ENCODE peak calls at places on chromosomes 6 and 20, in four cellular contexts. One of them, this sample, is unnamed.

GRCh38 chr20:4683261-4683660 is 38.4 kb upstream of the PRND start:
- DNase-seq in hepatocyte: no peak
- DNase-seq in activated CD8-positive, alpha-beta T cell treated with anti-CD3 and anti-CD28 coated beads for 36 hours: no peak
- DNase-seq in GM10248: no peak
- DNase-seq in this sample: no peak

GRCh38 chr20:17762873-17763557 is 63.2 kb downstream of the BANF2 start:
- DNase-seq in activated CD8-positive, alpha-beta T cell treated with anti-CD3 and anti-CD28 coated beads for 36 hours: no peak
- DNase-seq in hepatocyte: no peak
- DNase-seq in GM10248: no peak
- DNase-seq in this sample: no peak

GRCh38 chr20:50248104-50248631 is 57.5 kb downstream of the CEBPB start:
- DNase-seq in hepatocyte: no peak
- DNase-seq in GM10248: no peak
- DNase-seq in activated CD8-positive, alpha-beta T cell treated with anti-CD3 and anti-CD28 coated beads for 36 hours: no peak
- DNase-seq in this sample: no peak

GRCh38 chr6:31126416-31127175 is 6.3 kb upstream of the CDSN start:
- DNase-seq in activated CD8-positive, alpha-beta T cell treated with anti-CD3 and anti-CD28 coated beads for 36 hours: no peak
- DNase-seq in hepatocyte: peak; percentile 42
- DNase-seq in GM10248: peak; percentile 39
- DNase-seq in this sample: peak; percentile 54

GRCh38 chr20:22795897-22796296 is 211.5 kb upstream of the FOXA2 start:
- DNase-seq in hepatocyte: peak; percentile 72
- DNase-seq in activated CD8-positive, alpha-beta T cell treated with anti-CD3 and anti-CD28 coated beads for 36 hours: no peak
- DNase-seq in GM10248: no peak
- DNase-seq in this sample: no peak

GRCh38 chr6:140857734-140858380 is 1274.9 kb upstream of the GJE1 start:
- DNase-seq in hepatocyte: peak; percentile 60
- DNase-seq in GM10248: no peak
- DNase-seq in activated CD8-positive, alpha-beta T cell treated with anti-CD3 and anti-CD28 coated beads for 36 hours: no peak
- DNase-seq in this sample: no peak

GRCh38 chr20:8457978-8458377 is 325.9 kb downstream of the PLCB1 start:
- DNase-seq in GM10248: no peak
- DNase-seq in activated CD8-positive, alpha-beta T cell treated with anti-CD3 and anti-CD28 coated beads for 36 hours: no peak
- DNase-seq in hepatocyte: no peak
- DNase-seq in this sample: no peak

GRCh38 chr20:15882553-15882952 is 690.7 kb downstream of the KIF16B start:
- DNase-seq in activated CD8-positive, alpha-beta T cell treated with anti-CD3 and anti-CD28 coated beads for 36 hours: no peak
- DNase-seq in hepatocyte: no peak
- DNase-seq in GM10248: no peak
- DNase-seq in this sample: no peak

GRCh38 chr6:154474636-154475428 is 35.7 kb downstream of the CNKSR3 start:
- DNase-seq in activated CD8-positive, alpha-beta T cell treated with anti-CD3 and anti-CD28 coated beads for 36 hours: no peak
- DNase-seq in hepatocyte: no peak
- DNase-seq in GM10248: no peak
- DNase-seq in this sample: no peak

GRCh38 chr20:34403908-34404307 is 40.8 kb downstream of the ITCH start:
- DNase-seq in activated CD8-positive, alpha-beta T cell treated with anti-CD3 and anti-CD28 coated beads for 36 hours: no peak
- DNase-seq in hepatocyte: no peak
- DNase-seq in GM10248: peak; percentile 57
- DNase-seq in this sample: peak; percentile 53

GRCh38 chr6:32972353-32973143 is 4.2 kb downstream of the BRD2 start:
- DNase-seq in hepatocyte: peak; percentile 37
- DNase-seq in activated CD8-positive, alpha-beta T cell treated with anti-CD3 and anti-CD28 coated beads for 36 hours: peak; percentile 60
- DNase-seq in GM10248: no peak
- DNase-seq in this sample: peak; percentile 63

GRCh38 chr6:72950114-72950860 is 275.0 kb downstream of the KHDC1L start:
- DNase-seq in hepatocyte: peak; percentile 42
- DNase-seq in GM10248: no peak
- DNase-seq in activated CD8-positive, alpha-beta T cell treated with anti-CD3 and anti-CD28 coated beads for 36 hours: no peak
- DNase-seq in this sample: no peak

GRCh38 chr20:16518068-16518783 is 55.0 kb downstream of the KIF16B start:
- DNase-seq in GM10248: peak; percentile 50
- DNase-seq in hepatocyte: peak; percentile 60
- DNase-seq in activated CD8-positive, alpha-beta T cell treated with anti-CD3 and anti-CD28 coated beads for 36 hours: peak; percentile 30
- DNase-seq in this sample: peak; percentile 56

GRCh38 chr6:373031-373430 is 18.5 kb upstream of the IRF4 start:
- DNase-seq in GM10248: no peak
- DNase-seq in activated CD8-positive, alpha-beta T cell treated with anti-CD3 and anti-CD28 coated beads for 36 hours: no peak
- DNase-seq in hepatocyte: no peak
- DNase-seq in this sample: no peak

GRCh38 chr20:43379239-43379917 is 78.3 kb upstream of the SRSF6 start:
- DNase-seq in hepatocyte: peak; percentile 17
- DNase-seq in GM10248: no peak
- DNase-seq in activated CD8-positive, alpha-beta T cell treated with anti-CD3 and anti-CD28 coated beads for 36 hours: no peak
- DNase-seq in this sample: no peak

GRCh38 chr6:24205020-24205492 is 79.0 kb downstream of the NRSN1 start:
- DNase-seq in hepatocyte: peak; percentile 54
- DNase-seq in GM10248: peak; percentile 14
- DNase-seq in activated CD8-positive, alpha-beta T cell treated with anti-CD3 and anti-CD28 coated beads for 36 hours: peak; percentile 37
- DNase-seq in this sample: peak; percentile 26

GRCh38 chr6:159714404-159714803 is 12.9 kb upstream of the WTAP start:
- DNase-seq in GM10248: no peak
- DNase-seq in hepatocyte: no peak
- DNase-seq in activated CD8-positive, alpha-beta T cell treated with anti-CD3 and anti-CD28 coated beads for 36 hours: no peak
- DNase-seq in this sample: no peak

GRCh38 chr20:17645010-17645409 is 37.0 kb downstream of the RRBP1 start:
- DNase-seq in hepatocyte: no peak
- DNase-seq in activated CD8-positive, alpha-beta T cell treated with anti-CD3 and anti-CD28 coated beads for 36 hours: no peak
- DNase-seq in GM10248: no peak
- DNase-seq in this sample: no peak

GRCh38 chr6:51184046-51184445 is 365.4 kb downstream of the TFAP2B start:
- DNase-seq in activated CD8-positive, alpha-beta T cell treated with anti-CD3 and anti-CD28 coated beads for 36 hours: no peak
- DNase-seq in hepatocyte: no peak
- DNase-seq in GM10248: no peak
- DNase-seq in this sample: no peak

GRCh38 chr6:108944707-108945685 is 96.8 kb downstream of the ARMC2 start:
- DNase-seq in GM10248: no peak
- DNase-seq in hepatocyte: peak; percentile 42
- DNase-seq in activated CD8-positive, alpha-beta T cell treated with anti-CD3 and anti-CD28 coated beads for 36 hours: no peak
- DNase-seq in this sample: no peak

GRCh38 chr6:63882208-63882607 is 246.6 kb downstream of the PHF3 start:
- DNase-seq in hepatocyte: no peak
- DNase-seq in GM10248: no peak
- DNase-seq in activated CD8-positive, alpha-beta T cell treated with anti-CD3 and anti-CD28 coated beads for 36 hours: no peak
- DNase-seq in this sample: no peak

DNA sequence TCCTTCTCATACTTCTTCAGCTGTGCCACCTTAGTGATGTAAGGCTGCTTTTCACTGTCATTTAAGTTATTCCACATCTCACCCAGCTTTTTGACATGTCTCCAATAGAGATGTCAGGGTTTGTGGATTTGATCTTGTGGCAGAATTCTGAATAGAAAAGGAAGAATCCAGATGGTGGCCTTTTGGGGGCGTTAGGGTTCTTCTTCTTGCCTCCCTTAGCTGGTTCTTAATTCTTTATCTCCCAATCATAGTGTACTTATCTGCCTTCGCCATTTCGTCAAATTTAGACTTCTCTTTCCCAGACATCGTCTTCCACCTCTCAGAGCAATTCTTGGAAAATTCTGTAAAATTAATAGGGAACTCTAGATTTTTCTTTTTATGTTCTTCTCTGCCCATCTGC is 422.9 kb downstream of the GJA1 start:
- DNase-seq in activated CD8-positive, alpha-beta T cell treated with anti-CD3 and anti-CD28 coated beads for 36 hours: no peak
- DNase-seq in GM10248: no peak
- DNase-seq in hepatocyte: no peak
- DNase-seq in this sample: no peak
- TF ChIP-seq CTCF in activated CD8-positive, alpha-beta T cell treated with anti-CD3 and anti-CD28 coated beads for 36 hours: no peak
- TF ChIP-seq CTCF in GM10248: no peak
- TF ChIP-seq CTCF in hepatocyte: no peak
- TF ChIP-seq CTCF in this sample: no peak

GRCh38 chr20:61643631-61644386 is 391.7 kb downstream of the CDH4 start:
- DNase-seq in GM10248: no peak
- DNase-seq in hepatocyte: no peak
- DNase-seq in activated CD8-positive, alpha-beta T cell treated with anti-CD3 and anti-CD28 coated beads for 36 hours: no peak
- DNase-seq in this sample: no peak
- TF ChIP-seq CTCF in GM10248: no peak
- TF ChIP-seq CTCF in hepatocyte: no peak
- TF ChIP-seq CTCF in activated CD8-positive, alpha-beta T cell treated with anti-CD3 and anti-CD28 coated beads for 36 hours: no peak
- TF ChIP-seq CTCF in this sample: no peak

GRCh38 chr6:43622541-43622940 is 6.5 kb downstream of the GTPBP2 start:
- DNase-seq in GM10248: no peak
- DNase-seq in hepatocyte: no peak
- DNase-seq in activated CD8-positive, alpha-beta T cell treated with anti-CD3 and anti-CD28 coated beads for 36 hours: no peak
- DNase-seq in this sample: no peak
- TF ChIP-seq CTCF in GM10248: no peak
- TF ChIP-seq CTCF in hepatocyte: no peak
- TF ChIP-seq CTCF in activated CD8-positive, alpha-beta T cell treated with anti-CD3 and anti-CD28 coated beads for 36 hours: no peak
- TF ChIP-seq CTCF in this sample: no peak

DNA sequence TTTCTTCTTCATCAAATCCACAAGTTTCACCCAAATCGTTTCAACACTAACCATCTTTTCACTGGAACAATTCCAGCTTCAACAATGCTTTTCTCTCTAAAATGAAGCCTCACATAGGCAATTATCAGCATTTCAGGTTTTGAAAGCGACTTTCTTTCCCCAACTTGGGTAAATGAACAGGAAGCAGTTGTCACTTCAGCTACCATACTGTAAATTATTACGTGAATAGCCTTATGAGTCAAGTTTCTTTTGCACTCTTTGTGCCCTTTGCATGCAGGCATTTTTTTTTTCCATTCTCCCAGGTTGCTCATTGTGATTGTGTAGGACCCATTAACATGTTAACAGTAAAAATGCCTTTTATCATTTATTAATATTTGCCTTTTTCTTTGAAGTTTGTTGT is 121.7 kb upstream of the BTBD3 start:
- DNase-seq in activated CD8-positive, alpha-beta T cell treated with anti-CD3 and anti-CD28 coated beads for 36 hours: no peak
- DNase-seq in hepatocyte: no peak
- DNase-seq in GM10248: no peak
- DNase-seq in this sample: no peak
- TF ChIP-seq CTCF in activated CD8-positive, alpha-beta T cell treated with anti-CD3 and anti-CD28 coated beads for 36 hours: no peak
- TF ChIP-seq CTCF in hepatocyte: no peak
- TF ChIP-seq CTCF in GM10248: no peak
- TF ChIP-seq CTCF in this sample: no peak

GRCh38 chr6:104789770-104790190 is 69.9 kb downstream of the HACE1 start:
- DNase-seq in activated CD8-positive, alpha-beta T cell treated with anti-CD3 and anti-CD28 coated beads for 36 hours: peak; percentile 31
- DNase-seq in GM10248: peak; percentile 29
- DNase-seq in hepatocyte: peak; percentile 15
- DNase-seq in this sample: peak; percentile 26
- TF ChIP-seq CTCF in activated CD8-positive, alpha-beta T cell treated with anti-CD3 and anti-CD28 coated beads for 36 hours: no peak
- TF ChIP-seq CTCF in GM10248: peak; percentile 33
- TF ChIP-seq CTCF in hepatocyte: peak; percentile 40
- TF ChIP-seq CTCF in this sample: peak; percentile 42

GRCh38 chr6:145897552-145897951 is 66.6 kb downstream of the SHPRH start:
- DNase-seq in hepatocyte: no peak
- DNase-seq in GM10248: no peak
- DNase-seq in activated CD8-positive, alpha-beta T cell treated with anti-CD3 and anti-CD28 coated beads for 36 hours: no peak
- DNase-seq in this sample: no peak

GRCh38 chr6:145893586-145893985 is 70.6 kb downstream of the SHPRH start:
- DNase-seq in GM10248: no peak
- DNase-seq in activated CD8-positive, alpha-beta T cell treated with anti-CD3 and anti-CD28 coated beads for 36 hours: no peak
- DNase-seq in hepatocyte: no peak
- DNase-seq in this sample: no peak

GRCh38 chr6:145898376-145898775 is 65.8 kb downstream of the SHPRH start:
- DNase-seq in GM10248: no peak
- DNase-seq in activated CD8-positive, alpha-beta T cell treated with anti-CD3 and anti-CD28 coated beads for 36 hours: no peak
- DNase-seq in hepatocyte: no peak
- DNase-seq in this sample: no peak

GRCh38 chr6:145892026-145892425 is 72.1 kb downstream of the SHPRH start:
- DNase-seq in hepatocyte: no peak
- DNase-seq in activated CD8-positive, alpha-beta T cell treated with anti-CD3 and anti-CD28 coated beads for 36 hours: no peak
- DNase-seq in GM10248: no peak
- DNase-seq in this sample: no peak

DNA sequence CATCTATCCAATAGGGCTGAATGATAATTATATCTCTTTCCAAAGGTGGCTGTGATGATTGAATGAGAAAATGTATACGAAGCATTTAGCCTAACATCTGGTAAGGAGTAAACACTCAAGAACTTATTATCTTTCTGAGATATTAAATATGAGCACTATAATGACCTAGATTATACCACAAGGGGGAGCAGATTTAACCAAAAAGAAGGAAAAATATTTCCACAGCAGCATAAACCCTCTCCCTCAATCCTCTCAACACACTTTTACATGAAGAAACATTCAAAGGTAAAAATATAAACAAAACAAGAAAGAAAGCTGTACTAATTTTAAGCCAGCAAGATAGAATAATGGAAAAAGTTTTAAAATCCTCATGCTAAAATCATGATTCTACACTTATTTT is 68.4 kb downstream of the SHPRH start:
- DNase-seq in GM10248: no peak
- DNase-seq in activated CD8-positive, alpha-beta T cell treated with anti-CD3 and anti-CD28 coated beads for 36 hours: no peak
- DNase-seq in hepatocyte: no peak
- DNase-seq in this sample: no peak
- TF ChIP-seq CTCF in GM10248: no peak
- TF ChIP-seq CTCF in activated CD8-positive, alpha-beta T cell treated with anti-CD3 and anti-CD28 coated beads for 36 hours: no peak
- TF ChIP-seq CTCF in hepatocyte: peak; percentile 16
- TF ChIP-seq CTCF in this sample: no peak

GRCh38 chr20:25745738-25746137 is 49.1 kb upstream of the ZNF337 start:
- DNase-seq in hepatocyte: no peak
- DNase-seq in GM10248: no peak
- DNase-seq in activated CD8-positive, alpha-beta T cell treated with anti-CD3 and anti-CD28 coated beads for 36 hours: no peak
- DNase-seq in this sample: no peak
- TF ChIP-seq CTCF in hepatocyte: no peak
- TF ChIP-seq CTCF in GM10248: no peak
- TF ChIP-seq CTCF in activated CD8-positive, alpha-beta T cell treated with anti-CD3 and anti-CD28 coated beads for 36 hours: no peak
- TF ChIP-seq CTCF in this sample: no peak

GRCh38 chr6:4259391-4259790 is 124.0 kb upstream of the ECI2 start:
- DNase-seq in activated CD8-positive, alpha-beta T cell treated with anti-CD3 and anti-CD28 coated beads for 36 hours: no peak
- DNase-seq in hepatocyte: no peak
- DNase-seq in GM10248: no peak
- DNase-seq in this sample: no peak

GRCh38 chr6:4250645-4251044 is 115.3 kb upstream of the ECI2 start:
- DNase-seq in activated CD8-positive, alpha-beta T cell treated with anti-CD3 and anti-CD28 coated beads for 36 hours: no peak
- DNase-seq in GM10248: no peak
- DNase-seq in hepatocyte: no peak
- DNase-seq in this sample: no peak

GRCh38 chr6:4256969-4257368 is 121.6 kb upstream of the ECI2 start:
- DNase-seq in activated CD8-positive, alpha-beta T cell treated with anti-CD3 and anti-CD28 coated beads for 36 hours: no peak
- DNase-seq in GM10248: no peak
- DNase-seq in hepatocyte: peak; percentile 8
- DNase-seq in this sample: no peak

GRCh38 chr6:4258733-4259132 is 123.4 kb upstream of the ECI2 start:
- DNase-seq in GM10248: no peak
- DNase-seq in hepatocyte: no peak
- DNase-seq in activated CD8-positive, alpha-beta T cell treated with anti-CD3 and anti-CD28 coated beads for 36 hours: no peak
- DNase-seq in this sample: no peak

GRCh38 chr6:4253604-4254211 is 118.3 kb upstream of the ECI2 start:
- DNase-seq in GM10248: no peak
- DNase-seq in activated CD8-positive, alpha-beta T cell treated with anti-CD3 and anti-CD28 coated beads for 36 hours: no peak
- DNase-seq in hepatocyte: peak; percentile 80
- DNase-seq in this sample: no peak
- TF ChIP-seq CTCF in GM10248: no peak
- TF ChIP-seq CTCF in activated CD8-positive, alpha-beta T cell treated with anti-CD3 and anti-CD28 coated beads for 36 hours: no peak
- TF ChIP-seq CTCF in hepatocyte: peak; percentile 55
- TF ChIP-seq CTCF in this sample: no peak

This sample was measured in GM13976.